ENCODE peak calls at places on chromosomes 16 and 17, in five cellular contexts. Z is IMR-90, G is NCI-H446, K is head of caudate nucleus, V is GM10248. M is an unnamed sample.

GRCh38 chr17:15398736-15399331 is 57.4 kb upstream of the TEKT3 start:
- DNase-seq in Z (peak; percentile 74), G (no peak), K (peak; percentile 30), V (no peak), M (no peak)

GRCh38 chr16:29678691-29679267 is at the start of gene QPRT:
- DNase-seq in Z (peak; percentile 22), G (no peak), K (peak; percentile 34), V (peak; percentile 83), M (no peak)

GRCh38 chr16:56048425-56049100 is 142.7 kb upstream of the GNAO1 start:
- DNase-seq in Z (no peak), G (no peak), K (no peak), V (peak; percentile 45), M (no peak)

GRCh38 chr17:14169287-14169686 is 67.4 kb downstream of the CDRT15 start:
- DNase-seq in Z (no peak), G (no peak), K (no peak), V (no peak), M (no peak)

GRCh38 chr16:83458612-83459011 is 349.2 kb upstream of the HSBP1 start:
- DNase-seq in Z (peak; percentile 80), G (no peak), K (no peak), V (peak; percentile 43), M (no peak)

GRCh38 chr17:41002814-41003213 is 3.1 kb upstream of the KRTAP3-2 start:
- DNase-seq in Z (peak; percentile 17), G (no peak), K (no peak), V (no peak), M (no peak)

GRCh38 chr16:1037023-1037933 is 35.3 kb upstream of the SSTR5 start:
- DNase-seq in Z (peak; percentile 10), G (no peak), K (no peak), V (no peak), M (no peak)

GRCh38 chr16:55468352-55468990 is 10.5 kb upstream of the MMP2 start:
- DNase-seq in Z (no peak), G (no peak), K (no peak), V (no peak), M (no peak)

GRCh38 chr17:35982409-35983191 is 1.3 kb upstream of the CCL16 start:
- DNase-seq in Z (no peak), G (no peak), K (no peak), V (no peak), M (no peak)

GRCh38 chr16:67437513-67437912 is 6.6 kb downstream of the HSD11B2 start:
- DNase-seq in Z (no peak), G (no peak), K (no peak), V (no peak), M (no peak)

GRCh38 chr17:79066963-79067362 is 7.7 kb upstream of the ENGASE start:
- DNase-seq in Z (no peak), G (no peak), K (no peak), V (no peak), M (no peak)

GRCh38 chr16:66207139-66207863 is 159.2 kb upstream of the CDH5 start:
- DNase-seq in Z (no peak), G (no peak), K (no peak), V (no peak), M (no peak)

GRCh38 chr17:45381001-45381400 is 51.7 kb downstream of the ARHGAP27 start:
- DNase-seq in Z (no peak), G (no peak), K (no peak), V (no peak), M (no peak)

GRCh38 chr17:2030779-2031163 is 818 bp downstream of the DPH1 start:
- DNase-seq in Z (no peak), G (peak; percentile 69), K (no peak), V (no peak), M (peak; percentile 52)

GRCh38 chr17:39239640-39240314 is 14.0 kb upstream of the STAC2 start:
- DNase-seq in Z (no peak), G (no peak), K (no peak), V (peak; percentile 78), M (no peak)

GRCh38 chr17:35981246-35981645 is at the start of gene CCL16:
- DNase-seq in Z (no peak), G (no peak), K (no peak), V (no peak), M (no peak)

GRCh38 chr16:29124828-29125227 is 140.0 kb downstream of the LAT start:
- DNase-seq in Z (no peak), G (no peak), K (no peak), V (no peak), M (no peak)

GRCh38 chr16:87350031-87350430 is 32.8 kb upstream of the C16orf95 start:
- DNase-seq in Z (no peak), G (no peak), K (no peak), V (no peak), M (no peak)

GRCh38 chr16:84922351-84923135 is 88.8 kb downstream of the ZDHHC7 start:
- DNase-seq in Z (peak; percentile 46), G (no peak), K (peak; percentile 71), V (no peak), M (no peak)

GRCh38 chr17:290121-290521 is 62.5 kb downstream of the RPH3AL start:
- DNase-seq in Z (no peak), G (no peak), K (peak; percentile 1), V (no peak), M (no peak)

GRCh38 chr17:78378225-78379133 is at the start of gene PGS1:
- DNase-seq in Z (peak; percentile 67), G (peak; percentile 82), K (peak; percentile 80), V (peak; percentile 86), M (no peak)

GRCh38 chr16:68116256-68116853 is 31.2 kb downstream of the NFATC3 start:
- DNase-seq in Z (peak; percentile 51), G (no peak), K (no peak), V (peak; percentile 34), M (no peak)

GRCh38 chr16:51327001-51327400 is 175.9 kb upstream of the SALL1 start:
- DNase-seq in Z (peak; percentile 68), G (no peak), K (no peak), V (no peak), M (no peak)

GRCh38 chr16:85626191-85626951 is 13.2 kb downstream of the GSE1 start:
- DNase-seq in Z (no peak), G (no peak), K (no peak), V (no peak), M (no peak)

GRCh38 chr17:31431795-31432658 is 40.6 kb downstream of the RAB11FIP4 start:
- DNase-seq in Z (no peak), G (no peak), K (no peak), V (no peak), M (no peak)

GRCh38 chr17:28722413-28723158 is 2.8 kb downstream of the RPL23A start:
- DNase-seq in Z (no peak), G (no peak), K (no peak), V (no peak), M (no peak)

GRCh38 chr17:79306688-79307323 is 232.2 kb downstream of the ENGASE start:
- DNase-seq in Z (no peak), G (peak; percentile 57), K (no peak), V (no peak), M (no peak)

GRCh38 chr16:70161350-70161749 is 12.2 kb upstream of the CLEC18C start:
- DNase-seq in Z (no peak), G (no peak), K (no peak), V (peak; percentile 20), M (no peak)

GRCh38 chr17:66767164-66767933 is 67.6 kb upstream of the CACNG5 start:
- DNase-seq in Z (no peak), G (peak; percentile 30), K (no peak), V (no peak), M (no peak)

GRCh38 chr16:89870440-89870839 is 3.0 kb upstream of the TCF25 start:
- DNase-seq in Z (no peak), G (no peak), K (no peak), V (no peak), M (no peak)

GRCh38 chr17:62708587-62708986 is 81.1 kb downstream of the MRC2 start:
- DNase-seq in Z (no peak), G (no peak), K (no peak), V (no peak), M (no peak)

GRCh38 chr17:8954339-8954738 is 11.2 kb downstream of the PIK3R5 start:
- DNase-seq in Z (no peak), G (no peak), K (no peak), V (peak; percentile 68), M (no peak)

GRCh38 chr16:1244881-1245280 is 4.4 kb downstream of the TPSAB1 start:
- DNase-seq in Z (no peak), G (no peak), K (no peak), V (no peak), M (no peak)

GRCh38 chr16:30813821-30814189 is 26.8 kb upstream of the ZNF629 start:
- DNase-seq in Z (no peak), G (no peak), K (no peak), V (no peak), M (no peak)

GRCh38 chr17:71011389-71011788 is 842.1 kb downstream of the KCNJ2 start:
- DNase-seq in Z (no peak), G (no peak), K (no peak), V (no peak), M (no peak)